ENCODE peak calls at places on chromosomes 12 and 14, in nine cellular contexts. T is HL-60; L is fibroblast of lung; C is effector memory CD4-positive, alpha-beta T cell; F is psoas muscle; Q is suprapubic skin; D is CD8-positive, alpha-beta T cell; B is Peyer's patch; U is PC-3. O is an unnamed sample.

GRCh38 chr12:13000935-13001724 is 1.1 kb upstream of the HEBP1 start:
- DNase-seq in T (peak), L (peak), C (peak), F (peak), Q (peak), D (peak), B (peak), U (peak), O (peak)

GRCh38 chr12:128801879-128802391 is 21.8 kb downstream of the SLC15A4 start:
- DNase-seq in T (no peak), L (no peak), C (no peak), F (peak), Q (no peak), D (no peak), B (no peak), U (peak), O (no peak)

GRCh38 chr12:32273712-32274111 is 125.6 kb upstream of the FGD4 start:
- DNase-seq in T (no peak), L (no peak), C (no peak), F (no peak), Q (no peak), D (peak), B (no peak), U (no peak), O (peak)

GRCh38 chr12:54526800-54527630 is 22.4 kb upstream of the PDE1B start:
- DNase-seq in T (peak), L (peak), C (no peak), F (no peak), Q (no peak), D (no peak), B (no peak), U (peak), O (peak)

GRCh38 chr12:92606956-92607355 is 95.8 kb upstream of the PLEKHG7 start:
- DNase-seq in T (no peak), L (no peak), C (no peak), F (no peak), Q (no peak), D (no peak), B (no peak), U (no peak), O (no peak)

GRCh38 chr14:80215756-80216581 is 4.7 kb upstream of the DIO2 start:
- DNase-seq in T (no peak), L (peak), C (no peak), F (peak), Q (no peak), D (no peak), B (no peak), U (peak), O (no peak)

GRCh38 chr12:132492522-132492921 is 2.6 kb downstream of the FBRSL1 start:
- DNase-seq in T (peak), L (no peak), C (no peak), F (no peak), Q (no peak), D (no peak), B (no peak), U (no peak), O (no peak)

GRCh38 chr12:114038962-114039361 is 72.8 kb upstream of the RBM19 start:
- DNase-seq in T (no peak), L (no peak), C (no peak), F (no peak), Q (no peak), D (no peak), B (no peak), U (no peak), O (no peak)

GRCh38 chr14:69543341-69544249 is 31.1 kb downstream of the CCDC177 start:
- DNase-seq in T (peak), L (peak), C (no peak), F (no peak), Q (no peak), D (peak), B (no peak), U (peak), O (peak)

GRCh38 chr14:68482018-68482417 is 310.8 kb downstream of the ZFP36L1 start:
- DNase-seq in T (no peak), L (no peak), C (no peak), F (no peak), Q (no peak), D (no peak), B (no peak), U (no peak), O (peak)

GRCh38 chr12:93128332-93128707 is 199.2 kb upstream of the EEA1 start:
- DNase-seq in T (no peak), L (no peak), C (no peak), F (peak), Q (no peak), D (no peak), B (no peak), U (no peak), O (no peak)

GRCh38 chr12:116638376-116638775 is 79.2 kb downstream of the MAP1LC3B2 start:
- DNase-seq in T (no peak), L (no peak), C (no peak), F (no peak), Q (no peak), D (no peak), B (no peak), U (no peak), O (no peak)
- H3K27ac ChIP-seq in T (no peak), L (no peak), C (no peak), F (no peak), Q (no peak), D (no peak), B (no peak), U (no peak), O (no peak)

GRCh38 chr12:46450279-46450748 is 77.7 kb upstream of the SLC38A2 start:
- DNase-seq in T (peak), L (no peak), C (no peak), F (peak), Q (no peak), D (no peak), B (peak), U (peak), O (peak)
- H3K27ac ChIP-seq in T (no peak), L (no peak), C (no peak), F (peak), Q (peak), D (no peak), B (no peak), U (no peak), O (peak)

GRCh38 chr14:37588956-37589737 is 5.9 kb downstream of the FOXA1 start:
- DNase-seq in T (no peak), L (no peak), C (no peak), F (no peak), Q (no peak), D (no peak), B (no peak), U (peak), O (peak)

GRCh38 chr14:37586783-37587428 is 8.1 kb downstream of the FOXA1 start:
- DNase-seq in T (no peak), L (no peak), C (no peak), F (no peak), Q (no peak), D (no peak), B (no peak), U (peak), O (peak)

GRCh38 chr14:37587438-37587837 is 7.6 kb downstream of the FOXA1 start:
- DNase-seq in T (no peak), L (no peak), C (no peak), F (no peak), Q (no peak), D (no peak), B (no peak), U (no peak), O (peak)

GRCh38 chr14:37588667-37588955 is 6.4 kb downstream of the FOXA1 start:
- DNase-seq in T (no peak), L (no peak), C (no peak), F (no peak), Q (no peak), D (no peak), B (no peak), U (peak), O (no peak)

DNA sequence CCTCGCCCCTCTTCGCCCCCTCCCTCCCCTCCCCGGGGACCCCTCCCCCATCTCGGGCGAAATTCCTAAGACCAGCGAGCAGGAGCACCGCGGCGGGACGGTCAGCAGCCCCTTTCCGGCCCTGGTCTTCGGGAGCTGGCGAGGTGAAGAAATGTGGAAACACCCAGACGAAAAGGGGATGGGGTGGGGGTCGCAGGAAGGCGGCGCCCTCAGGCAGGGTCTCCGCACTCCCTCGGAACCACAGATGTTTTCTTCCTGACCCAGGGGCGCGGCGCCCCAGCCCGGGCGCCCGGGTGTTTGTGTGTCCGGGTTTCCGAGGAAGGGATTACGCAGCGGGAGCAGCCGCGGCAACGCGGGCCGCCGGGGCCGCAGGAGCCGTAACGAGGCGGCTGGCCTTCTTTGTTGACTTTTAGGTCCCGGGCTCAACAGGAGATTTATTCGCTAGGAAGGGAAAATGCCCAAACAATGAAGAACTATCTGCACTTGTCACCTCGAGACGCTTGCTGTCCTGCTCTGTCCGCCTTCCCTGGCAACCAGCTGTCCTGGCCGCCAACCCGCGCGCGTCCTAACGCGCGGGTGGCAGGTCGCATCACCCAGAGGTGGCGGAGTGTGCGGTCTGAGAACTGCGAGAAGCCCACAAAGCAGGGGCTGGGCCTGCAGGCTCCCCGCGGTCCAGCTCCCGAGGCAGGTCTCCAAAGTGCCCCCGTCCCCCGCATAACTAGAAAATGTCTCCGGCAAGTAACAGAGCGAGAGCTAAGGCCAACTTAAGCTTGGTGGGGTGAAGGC is 7.0 kb downstream of the FOXA1 start:
- DNase-seq in T (no peak), L (no peak), C (no peak), F (no peak), Q (no peak), D (no peak), B (peak), U (peak), O (peak)
- H3K27ac ChIP-seq in T (no peak), L (no peak), C (no peak), F (no peak), Q (no peak), D (no peak), B (peak), U (peak), O (peak)

DNA sequence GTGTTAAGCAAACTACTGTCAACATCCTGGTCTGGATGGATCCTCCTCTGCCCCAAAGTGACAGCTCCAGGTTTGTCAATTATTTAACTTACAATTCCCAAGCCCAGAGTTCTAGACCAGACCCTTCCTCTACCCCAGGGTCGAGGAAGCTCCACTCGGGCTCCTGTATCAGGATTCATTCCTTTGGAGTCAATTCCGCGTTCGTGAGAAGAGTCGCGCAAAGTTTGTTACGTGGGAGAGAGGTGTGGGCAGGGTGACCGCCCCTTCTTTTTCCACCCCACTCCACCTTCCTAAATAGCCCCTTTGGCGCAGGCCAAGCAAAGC is 479 bp downstream of the SEL1L start:
- DNase-seq in T (no peak), L (no peak), C (no peak), F (no peak), Q (no peak), D (no peak), B (no peak), U (no peak), O (peak)
- H3K27ac ChIP-seq in T (peak), L (peak), C (peak), F (peak), Q (peak), D (peak), B (peak), U (no peak), O (peak)

GRCh38 chr12:42960087-42960527 is 370.6 kb upstream of the PRICKLE1 start:
- DNase-seq in T (no peak), L (no peak), C (no peak), F (no peak), Q (no peak), D (no peak), B (no peak), U (peak), O (no peak)
- H3K27ac ChIP-seq in T (no peak), L (no peak), C (no peak), F (no peak), Q (no peak), D (no peak), B (no peak), U (peak), O (no peak)

GRCh38 chr12:780750-781379 is 28.5 kb downstream of the WNK1 start:
- DNase-seq in T (no peak), L (no peak), C (no peak), F (no peak), Q (no peak), D (no peak), B (no peak), U (no peak), O (no peak)
- H3K27ac ChIP-seq in T (no peak), L (no peak), C (no peak), F (peak), Q (no peak), D (no peak), B (no peak), U (no peak), O (no peak)

O was measured in small intestine.